ENCODE peak calls at places on chromosomes 12 and 14, in seven cellular contexts. W is Calu3; Q is activated effector memory CD4-positive, alpha-beta T cell treated with Interleukin-2 at 50 U/mL for 16 hours; R is ELR; L is activated naive CD8-positive, alpha-beta T cell treated with anti-CD3 and anti-CD28 coated beads, Interleukin-2, amount 50 U/mL, for 16 hours; S is stimulated activated naive B cell treated with anti-CD40 and anti-IgM and Interleukin-4, amounts not matched to agents 10 μg/mL and 1 μg/mL and 100 μg/mL, for 72 hours; P is activated T-cell treated with anti-CD3 and anti-CD28 coated beads, Interleukin-2, amount 50 U/mL, for 24 hours. V is an unnamed sample.

GRCh38 chr12:68406134-68406576 is 74.0 kb upstream of the MDM1 start:
- DNase-seq in S (no peak), W (peak), L (no peak), R (peak), Q (no peak), P (no peak), V (no peak)

GRCh38 chr14:77151918-77152588 is 10.5 kb upstream of the ZDHHC22 start:
- DNase-seq in Q (no peak), P (no peak), W (no peak), S (no peak), L (no peak), R (peak), V (no peak)

GRCh38 chr12:66813137-66813867 is 134.4 kb upstream of the GRIP1 start:
- DNase-seq in W (peak), R (peak), Q (no peak), P (no peak), S (no peak), L (no peak), V (no peak)

GRCh38 chr12:15728118-15728598 is 61.0 kb downstream of the EPS8 start:
- DNase-seq in Q (no peak), P (no peak), S (no peak), W (no peak), R (peak), L (no peak), V (no peak)

GRCh38 chr12:2057041-2057792 is 4.4 kb downstream of the CACNA1C start:
- DNase-seq in L (no peak), Q (no peak), W (peak), S (no peak), R (peak), P (no peak), V (peak)

GRCh38 chr12:52670961-52671360 is 9.2 kb downstream of the KRT1 start:
- DNase-seq in R (no peak), Q (no peak), P (no peak), W (no peak), L (no peak), S (no peak), V (no peak)

GRCh38 chr12:64669270-64669842 is 59.1 kb downstream of the RASSF3 start:
- DNase-seq in R (no peak), L (no peak), Q (no peak), W (peak), P (peak), S (no peak), V (peak)

GRCh38 chr12:88036368-88036965 is 7.3 kb upstream of the C12orf50 start:
- DNase-seq in Q (no peak), W (peak), L (no peak), R (peak), P (no peak), S (no peak), V (no peak)

GRCh38 chr14:99101826-99102461 is 170.1 kb downstream of the BCL11B start:
- DNase-seq in W (no peak), S (no peak), P (no peak), Q (no peak), L (no peak), R (no peak), V (no peak)

GRCh38 chr14:24231263-24232120 is 675 bp downstream of the NEDD8 start:
- DNase-seq in P (no peak), R (peak), W (no peak), Q (peak), L (no peak), S (no peak), V (no peak)

GRCh38 chr12:42332301-42332894 is 6.4 kb downstream of the PPHLN1 start:
- DNase-seq in Q (no peak), S (no peak), W (peak), P (no peak), R (peak), L (no peak), V (no peak)

GRCh38 chr12:27673285-27673684 is 23.0 kb upstream of the REP15 start:
- DNase-seq in W (no peak), S (no peak), Q (no peak), P (no peak), L (no peak), R (no peak), V (no peak)

GRCh38 chr14:99382071-99382640 is 98.5 kb downstream of the SETD3 start:
- DNase-seq in S (no peak), R (no peak), P (no peak), Q (no peak), W (no peak), L (no peak), V (no peak)

GRCh38 chr12:49636979-49637378 is 13.6 kb downstream of the PRPF40B start:
- DNase-seq in L (peak), R (peak), Q (peak), S (peak), P (peak), W (peak), V (peak)

GRCh38 chr14:75519826-75520692 is 2.2 kb upstream of the BATF start:
- DNase-seq in L (no peak), W (no peak), Q (no peak), P (no peak), S (no peak), R (peak), V (no peak)

GRCh38 chr12:49105504-49106120 is 5.0 kb downstream of the LMBR1L start:
- DNase-seq in R (peak), P (no peak), Q (no peak), S (no peak), L (no peak), W (peak), V (no peak)

GRCh38 chr12:119375170-119375569 is 40.6 kb downstream of the CCDC60 start:
- DNase-seq in L (no peak), S (no peak), Q (no peak), W (no peak), P (no peak), R (no peak), V (no peak)

GRCh38 chr12:124874988-124875802 is 11.5 kb upstream of the SCARB1 start:
- DNase-seq in L (no peak), W (no peak), Q (no peak), P (no peak), R (no peak), S (no peak), V (no peak)

GRCh38 chr12:79420146-79420618 is 270.6 kb downstream of the PAWR start:
- DNase-seq in L (no peak), S (no peak), P (no peak), Q (no peak), W (peak), R (peak), V (no peak)

GRCh38 chr12:46300906-46301305 is 32.1 kb upstream of the SLC38A1 start:
- DNase-seq in L (no peak), W (no peak), Q (no peak), P (no peak), R (no peak), S (no peak), V (no peak)

GRCh38 chr12:89098390-89099102 is 253.8 kb downstream of the DUSP6 start:
- DNase-seq in S (no peak), R (no peak), W (no peak), L (no peak), Q (no peak), P (no peak), V (no peak)

GRCh38 chr12:54082402-54082892 is 28.8 kb downstream of the HOXC4 start:
- DNase-seq in W (peak), R (no peak), Q (peak), L (no peak), P (peak), S (peak), V (peak)

GRCh38 chr14:79356040-79356439 is 855.3 kb downstream of the DIO2 start:
- DNase-seq in P (no peak), S (no peak), L (no peak), Q (no peak), R (no peak), W (no peak), V (no peak)

GRCh38 chr12:4323400-4323799 is 2.4 kb downstream of the TIGAR start:
- DNase-seq in W (no peak), R (no peak), L (no peak), S (no peak), P (no peak), Q (no peak), V (no peak)

GRCh38 chr12:14995583-14996425 is 23.0 kb downstream of the PDE6H start:
- DNase-seq in R (peak), Q (no peak), S (no peak), P (no peak), L (no peak), W (no peak), V (no peak)

GRCh38 chr12:54017027-54017788 is 8.4 kb downstream of the HOXC8 start:
- DNase-seq in Q (no peak), R (peak), P (no peak), W (peak), S (no peak), L (no peak), V (no peak)

GRCh38 chr14:76186318-76187027 is 34.8 kb downstream of the GPATCH2L start:
- DNase-seq in W (no peak), Q (no peak), S (no peak), L (no peak), R (no peak), P (no peak), V (no peak)

GRCh38 chr14:54002653-54003052 is 46.0 kb upstream of the BMP4 start:
- DNase-seq in P (no peak), W (no peak), R (peak), L (no peak), S (no peak), Q (no peak), V (no peak)

GRCh38 chr12:107122452-107122958 is 29.2 kb upstream of the CRY1 start:
- DNase-seq in W (no peak), Q (no peak), L (no peak), S (no peak), P (no peak), R (no peak), V (no peak)

GRCh38 chr14:90388437-90388836 is 8.4 kb upstream of the CALM1 start:
- DNase-seq in S (no peak), R (peak), Q (no peak), P (no peak), L (no peak), W (no peak), V (no peak)

GRCh38 chr14:72471346-72471745 is 422.6 kb downstream of the DPF3 start:
- DNase-seq in Q (no peak), R (peak), L (no peak), S (no peak), W (no peak), P (no peak), V (no peak)